ENCODE peak calls at places on chromosomes 6 and 20, in eight cellular contexts. E, O, C, H, P, Q, R and I are unnamed samples.

GRCh38 chr6:24374612-24375011 is 16.8 kb upstream of the DCDC2 start:
- DNase-seq in P (no peak), H (no peak), E (no peak), R (no peak), C (no peak), Q (no peak), O (no peak), I (no peak)

GRCh38 chr20:37821691-37822655 is 81.0 kb upstream of the VSTM2L start:
- DNase-seq in H (no peak), C (no peak), P (no peak), O (no peak), Q (no peak), E (no peak), R (no peak), I (no peak)

GRCh38 chr6:1570848-1571247 is 38.9 kb upstream of the FOXC1 start:
- DNase-seq in E (no peak), Q (no peak), H (no peak), P (no peak), O (no peak), R (no peak), C (no peak), I (no peak)

GRCh38 chr20:30963591-30963990 is 293.9 kb upstream of the DEFB115 start:
- DNase-seq in H (no peak), Q (no peak), R (no peak), C (no peak), E (no peak), P (no peak), O (no peak), I (no peak)

GRCh38 chr6:17022604-17023003 is 79.2 kb upstream of the STMND1 start:
- DNase-seq in O (no peak), E (no peak), C (no peak), P (no peak), H (no peak), Q (no peak), R (no peak), I (no peak)

GRCh38 chr6:154399097-154399496 is 42.5 kb upstream of the IPCEF1 start:
- DNase-seq in H (no peak), R (no peak), O (no peak), C (no peak), P (no peak), E (no peak), Q (no peak), I (no peak)

GRCh38 chr6:6703720-6704422 is 115.4 kb downstream of the LY86 start:
- DNase-seq in E (no peak), H (no peak), O (no peak), Q (no peak), P (no peak), R (no peak), C (no peak), I (peak)

GRCh38 chr6:158759966-158760617 is 59.1 kb downstream of the EZR start:
- DNase-seq in R (no peak), O (no peak), C (no peak), E (no peak), P (no peak), Q (no peak), H (no peak), I (no peak)

GRCh38 chr20:10177326-10177725 is 41.3 kb upstream of the SNAP25 start:
- DNase-seq in O (no peak), Q (no peak), E (no peak), R (no peak), C (no peak), H (no peak), P (no peak), I (no peak)

GRCh38 chr6:43097502-43097901 is 21.4 kb downstream of the PTK7 start:
- DNase-seq in E (no peak), C (no peak), P (no peak), Q (no peak), H (no peak), O (no peak), R (peak), I (no peak)

GRCh38 chr6:43097098-43097489 is 21.0 kb downstream of the PTK7 start:
- DNase-seq in P (no peak), C (no peak), E (no peak), O (no peak), H (no peak), Q (no peak), R (peak), I (no peak)

GRCh38 chr6:43095939-43096338 is 19.8 kb downstream of the PTK7 start:
- DNase-seq in R (peak), O (no peak), Q (no peak), C (no peak), H (no peak), E (no peak), P (no peak), I (no peak)

GRCh38 chr6:43093361-43094289 is 17.5 kb downstream of the PTK7 start:
- DNase-seq in C (peak), R (peak), Q (peak), P (no peak), E (no peak), H (no peak), O (no peak), I (peak)

DNA sequence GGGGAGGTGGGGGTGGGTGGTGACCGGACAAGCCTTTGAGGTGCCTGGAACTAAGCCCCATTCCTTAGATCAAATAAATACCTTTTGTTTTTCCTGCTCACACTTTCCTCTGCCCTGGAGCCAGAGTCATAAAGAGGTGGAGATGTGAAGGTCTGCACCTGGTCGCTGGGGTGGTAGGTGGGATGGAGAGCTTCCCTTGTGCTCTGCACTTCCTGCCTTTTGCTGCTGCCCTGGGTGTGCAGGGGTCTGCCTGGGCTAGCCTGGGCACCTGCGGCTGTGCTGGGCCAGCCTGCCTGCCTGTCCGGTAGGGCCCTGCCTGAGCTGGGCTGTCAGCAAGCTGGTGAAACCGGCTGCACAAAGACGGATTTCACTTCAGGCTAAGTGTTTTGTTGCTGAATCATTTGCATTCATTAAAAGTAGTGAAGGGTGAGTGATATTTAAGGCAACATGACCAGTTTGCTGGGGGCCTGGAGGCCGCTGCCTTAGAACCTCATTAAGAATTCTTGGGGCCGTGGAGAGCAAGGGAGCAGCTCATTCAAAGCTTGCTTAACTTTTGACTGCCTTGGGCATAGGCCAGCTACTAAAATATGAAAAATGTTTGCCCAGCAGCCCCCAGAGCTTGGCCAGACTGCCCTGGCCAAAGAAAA is 20.5 kb downstream of the PTK7 start:
- DNase-seq in C (no peak), H (no peak), Q (peak), P (no peak), E (peak), O (no peak), R (peak), I (peak)
- TF ChIP-seq POLR2AphosphoS5 in C (no peak), H (no peak), Q (no peak), P (peak), E (no peak), O (no peak), R (peak), I (no peak)

GRCh38 chr20:51760905-51761544 is 7.2 kb downstream of the ATP9A start:
- DNase-seq in R (no peak), H (no peak), Q (peak), C (peak), P (no peak), O (no peak), E (no peak), I (no peak)
- TF ChIP-seq POLR2AphosphoS5 in R (no peak), H (no peak), Q (no peak), C (no peak), P (peak), O (no peak), E (no peak), I (peak)

GRCh38 chr20:6582449-6582848 is 185.0 kb upstream of the BMP2 start:
- DNase-seq in E (no peak), R (no peak), H (no peak), Q (no peak), O (no peak), C (no peak), P (no peak), I (no peak)
- TF ChIP-seq POLR2AphosphoS5 in E (no peak), R (no peak), H (no peak), Q (no peak), O (no peak), C (no peak), P (no peak), I (no peak)

GRCh38 chr6:38150681-38151296 is 331.3 kb downstream of the ZFAND3 start:
- DNase-seq in E (peak), H (no peak), Q (no peak), R (no peak), O (peak), P (no peak), C (no peak), I (no peak)
- TF ChIP-seq POLR2AphosphoS5 in E (no peak), H (no peak), Q (no peak), R (no peak), O (no peak), P (no peak), C (no peak), I (no peak)